ENCODE peak calls at places on chromosomes 4 and X, in eight cellular contexts. Y is endothelial cell of umbilical vein, J is ascending aorta, W is IMR-90, V is heart right ventricle, U is uterus, T is stomach, S is transverse colon. G is an unnamed sample. For H3K4me1, the result is how much of the 10 kb centered on the place peaks cover.

GRCh38 chr4:152536545-152537182 is 772 bp upstream of the FBXW7 start:
- DNase-seq in Y (no peak), J (peak), W (peak), V (no peak), U (peak), T (no peak), S (peak), G (no peak)

GRCh38 chr4:120841580-120841979 is 80.9 kb downstream of the PRDM5 start:
- DNase-seq in Y (no peak), J (no peak), W (peak), V (no peak), U (no peak), T (no peak), S (no peak), G (no peak)

GRCh38 chr4:133143775-133144430 is 5.2 kb upstream of the PCDH10 start:
- DNase-seq in Y (no peak), J (no peak), W (no peak), V (no peak), U (no peak), T (no peak), S (no peak), G (no peak)

GRCh38 chrX:133258481-133258880 is 40.3 kb upstream of the TFDP3 start:
- DNase-seq in Y (no peak), J (no peak), W (peak), V (no peak), U (no peak), T (no peak), S (no peak), G (no peak)

GRCh38 chr4:76384052-76384451 is 36.9 kb downstream of the CCDC158 start:
- DNase-seq in Y (no peak), J (no peak), W (no peak), V (no peak), U (no peak), T (no peak), S (no peak), G (no peak)

GRCh38 chr4:168374772-168375523 is 56.4 kb upstream of the DDX60 start:
- DNase-seq in Y (no peak), J (no peak), W (no peak), V (no peak), U (no peak), T (no peak), S (no peak), G (no peak)

GRCh38 chr4:108763226-108763593 is 357 bp upstream of the ETNPPL start:
- DNase-seq in Y (peak), J (no peak), W (no peak), V (no peak), U (no peak), T (no peak), S (no peak), G (no peak)

GRCh38 chrX:50860518-50860917 is 46.5 kb upstream of the SHROOM4 start:
- DNase-seq in Y (no peak), J (no peak), W (no peak), V (no peak), U (no peak), T (no peak), S (no peak), G (no peak)

GRCh38 chrX:46587158-46587557 is 13.6 kb downstream of the CHST7 start:
- DNase-seq in Y (peak), J (no peak), W (peak), V (no peak), U (no peak), T (no peak), S (no peak), G (no peak)

GRCh38 chr4:18042754-18043153 is 21.2 kb upstream of the LCORL start:
- DNase-seq in Y (no peak), J (no peak), W (no peak), V (no peak), U (no peak), T (no peak), S (no peak), G (no peak)
- TF ChIP-seq CTCF in Y (no peak), J (no peak), W (no peak), V (no peak), U (no peak), T (peak), S (no peak), G (no peak)

GRCh38 chrX:72073614-72074013 is 58.1 kb downstream of the RTL5 start:
- DNase-seq in Y (no peak), J (no peak), W (no peak), V (no peak), U (no peak), T (no peak), S (no peak), G (no peak)
- H3K4me1 ChIP-seq in Y (under half), J (under half), W (under half), V (under half), U (under half), T (under half), S (under half), G (under half)

GRCh38 chr4:19786616-19787015 is 465.1 kb upstream of the SLIT2 start:
- DNase-seq in Y (no peak), J (no peak), W (no peak), V (no peak), U (no peak), T (no peak), S (no peak), G (no peak)

GRCh38 chr4:19791422-19792113 is 460.1 kb upstream of the SLIT2 start:
- DNase-seq in Y (peak), J (no peak), W (peak), V (no peak), U (no peak), T (no peak), S (no peak), G (no peak)
- TF ChIP-seq CTCF in Y (peak), J (no peak), W (peak), V (no peak), U (no peak), T (no peak), S (no peak), G (no peak)

GRCh38 chr4:7960790-7961655 is 21.4 kb upstream of the AFAP1 start:
- DNase-seq in Y (peak), J (peak), W (peak), V (no peak), U (peak), T (no peak), S (no peak), G (no peak)
- H3K4me1 ChIP-seq in Y (under half), J (under half), W (under half), V (under half), U (under half), T (under half), S (half or more), G (under half)

DNA sequence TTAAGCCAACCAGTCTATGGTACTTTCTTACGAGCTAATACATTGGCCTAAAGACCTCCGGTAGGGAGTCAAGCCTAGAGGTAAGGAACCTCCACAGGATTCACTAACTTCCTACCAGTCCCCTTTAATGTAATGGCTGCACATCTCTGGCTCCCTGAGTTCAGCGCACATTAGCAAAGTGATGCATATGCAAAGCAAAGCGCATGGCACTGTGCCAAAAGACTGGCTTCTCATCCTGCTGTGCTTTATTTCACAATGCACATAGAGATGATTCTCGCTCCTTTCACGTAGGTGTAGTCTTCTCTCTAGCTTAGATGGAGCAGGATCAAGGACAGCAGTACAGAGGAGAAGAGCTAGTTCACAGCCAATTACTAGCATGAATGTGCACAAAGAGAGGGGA is 14.6 kb upstream of the CLTRN start:
- DNase-seq in Y (no peak), J (no peak), W (no peak), V (no peak), U (peak), T (no peak), S (no peak), G (no peak)
- TF ChIP-seq CTCF in Y (no peak), J (no peak), W (no peak), V (no peak), U (no peak), T (no peak), S (no peak), G (no peak)

GRCh38 chr4:26611879-26612278 is 28.0 kb downstream of the TBC1D19 start:
- DNase-seq in Y (no peak), J (no peak), W (no peak), V (no peak), U (no peak), T (no peak), S (no peak), G (no peak)
- H3K4me1 ChIP-seq in Y (under half), J (under half), W (under half), V (under half), U (under half), T (under half), S (under half), G (under half)

DNA sequence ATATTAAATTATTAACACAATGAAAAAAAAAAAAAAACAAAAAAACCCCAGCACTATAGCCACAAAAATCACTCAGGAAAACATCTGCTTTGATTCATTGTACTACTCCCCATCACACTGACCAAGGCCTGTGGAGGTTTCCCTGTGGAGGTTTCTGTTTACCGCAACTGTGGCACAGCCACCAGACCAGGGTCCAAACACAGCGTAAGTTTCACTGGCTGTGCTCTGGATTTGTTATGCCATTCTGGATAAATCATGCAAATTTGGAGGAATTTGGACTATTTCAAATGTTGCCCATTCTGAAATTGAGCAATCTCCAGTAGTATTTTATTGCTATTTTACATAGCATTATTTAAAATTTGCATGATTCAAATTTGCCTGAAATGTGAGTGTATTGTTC is 66.0 kb upstream of the ACSL1 start:
- DNase-seq in Y (no peak), J (no peak), W (no peak), V (no peak), U (no peak), T (no peak), S (no peak), G (no peak)
- TF ChIP-seq CTCF in Y (no peak), J (no peak), W (no peak), V (no peak), U (no peak), T (no peak), S (no peak), G (no peak)

GRCh38 chr4:45007499-45007898 is 281.1 kb upstream of the GNPDA2 start:
- DNase-seq in Y (no peak), J (no peak), W (no peak), V (no peak), U (no peak), T (no peak), S (no peak), G (no peak)

GRCh38 chr4:45004847-45005565 is 278.6 kb upstream of the GNPDA2 start:
- DNase-seq in Y (no peak), J (no peak), W (no peak), V (no peak), U (no peak), T (no peak), S (no peak), G (no peak)

GRCh38 chr4:45004326-45004725 is 278.0 kb upstream of the GNPDA2 start:
- DNase-seq in Y (no peak), J (no peak), W (no peak), V (no peak), U (no peak), T (no peak), S (no peak), G (no peak)

GRCh38 chr4:45006078-45006477 is 279.7 kb upstream of the GNPDA2 start:
- DNase-seq in Y (no peak), J (no peak), W (no peak), V (no peak), U (no peak), T (no peak), S (no peak), G (no peak)
- H3K4me1 ChIP-seq in Y (under half), J (under half), W (under half), V (under half), U (under half), T (under half), S (under half), G (under half)

GRCh38 chrX:23908219-23909003 is 605 bp downstream of the CXorf58 start:
- DNase-seq in Y (no peak), J (no peak), W (no peak), V (no peak), U (no peak), T (no peak), S (no peak), G (no peak)
- TF ChIP-seq CTCF in Y (no peak), J (peak), W (peak), V (peak), U (no peak), T (no peak), S (peak), G (no peak)

DNA sequence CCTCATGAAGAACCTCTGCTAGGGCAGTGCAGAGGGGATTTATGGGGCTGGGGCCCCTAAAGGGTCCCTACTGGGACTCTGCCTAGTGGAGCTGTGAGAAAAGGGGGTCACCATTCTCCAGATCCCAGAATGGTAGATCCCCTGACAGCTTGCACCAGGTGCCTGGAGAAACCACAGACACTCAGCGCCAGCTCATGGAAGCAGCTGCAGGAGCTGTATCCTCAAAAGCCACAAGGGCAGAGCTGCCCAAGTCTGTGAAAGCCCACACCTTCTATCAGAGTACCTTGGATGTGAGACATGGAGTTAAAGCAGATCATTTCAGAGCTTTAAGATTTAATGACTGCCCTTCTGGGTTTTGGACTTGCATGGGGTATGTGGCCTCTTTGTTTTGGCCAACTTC is 38.6 kb downstream of the MAP9 start:
- DNase-seq in Y (no peak), J (no peak), W (no peak), V (no peak), U (no peak), T (no peak), S (no peak), G (no peak)
- H3K4me1 ChIP-seq in Y (under half), J (under half), W (under half), V (under half), U (under half), T (under half), S (under half), G (under half)